ENCODE peak calls at places on chromosomes 16 and 17, in four cellular contexts. T is AG04450, P is psoas muscle, H is GM23338. Z is an unnamed sample.

GRCh38 chr17:78991017-78991783 is 11.5 kb upstream of the LGALS3BP start:
- DNase-seq in T (no peak), P (peak; percentile 5), H (no peak), Z (no peak)

GRCh38 chr17:42878123-42878880 is 22.3 kb upstream of the G6PC1 start:
- DNase-seq in T (no peak), P (no peak), H (peak; percentile 92), Z (no peak)

GRCh38 chr16:23924138-23924537 is 88.4 kb downstream of the PRKCB start:
- DNase-seq in T (no peak), P (no peak), H (no peak), Z (no peak)

GRCh38 chr17:65743313-65743665 is 181.8 kb upstream of the AXIN2 start:
- DNase-seq in T (no peak), P (no peak), H (no peak), Z (no peak)

GRCh38 chr17:8162997-8163977 is 539 bp upstream of the VAMP2 start:
- DNase-seq in T (no peak), P (peak; percentile 35), H (peak; percentile 89), Z (no peak)

GRCh38 chr17:78322858-78323455 is 36.9 kb downstream of the SOCS3 start:
- DNase-seq in T (no peak), P (peak; percentile 73), H (no peak), Z (no peak)

GRCh38 chr17:16820161-16820877 is 130.3 kb downstream of the CCDC144A start:
- DNase-seq in T (no peak), P (no peak), H (no peak), Z (no peak)

GRCh38 chr17:68437979-68438877 is 19.1 kb downstream of the WIPI1 start:
- DNase-seq in T (no peak), P (no peak), H (peak; percentile 35), Z (no peak)

GRCh38 chr17:57986841-57987581 is 1.0 kb downstream of the VEZF1 start:
- DNase-seq in T (peak; percentile 66), P (peak; percentile 35), H (peak; percentile 62), Z (no peak)

GRCh38 chr17:17696871-17697633 is 15.8 kb downstream of the RAI1 start:
- DNase-seq in T (no peak), P (no peak), H (no peak), Z (no peak)

GRCh38 chr17:33082529-33083148 is 91.0 kb downstream of the SPACA3 start:
- DNase-seq in T (no peak), P (no peak), H (no peak), Z (no peak)

GRCh38 chr16:20023190-20023589 is 50.5 kb downstream of the GPR139 start:
- DNase-seq in T (no peak), P (no peak), H (peak; percentile 70), Z (no peak)

GRCh38 chr16:79047337-79047736 is 553.2 kb downstream of the MAF start:
- DNase-seq in T (no peak), P (no peak), H (peak; percentile 50), Z (no peak)

GRCh38 chr17:29103341-29103740 is 60.4 kb downstream of the PIPOX start:
- DNase-seq in T (no peak), P (no peak), H (no peak), Z (no peak)

GRCh38 chr17:51461578-51462004 is 201.2 kb downstream of the UTP18 start:
- DNase-seq in T (peak; percentile 4), P (peak; percentile 53), H (peak; percentile 90), Z (no peak)

GRCh38 chr17:49887744-49888360 is 40.0 kb upstream of the TAC4 start:
- DNase-seq in T (no peak), P (no peak), H (no peak), Z (no peak)

GRCh38 chr17:39754958-39755549 is 17.3 kb downstream of the GRB7 start:
- DNase-seq in T (no peak), P (no peak), H (peak; percentile 62), Z (no peak)

GRCh38 chr16:82293671-82294070 is 123.6 kb upstream of the MPHOSPH6 start:
- DNase-seq in T (no peak), P (no peak), H (no peak), Z (no peak)

GRCh38 chr17:72192409-72193192 is 71.8 kb downstream of the SOX9 start:
- DNase-seq in T (peak; percentile 90), P (peak; percentile 27), H (no peak), Z (peak; percentile 23)

GRCh38 chr17:27533874-27534815 is 77.9 kb downstream of the KSR1 start:
- DNase-seq in T (peak; percentile 90), P (no peak), H (peak; percentile 68), Z (peak; percentile 84)

GRCh38 chr16:67562526-67562917 is at the start of gene CTCF:
- DNase-seq in T (no peak), P (peak; percentile 85), H (peak; percentile 87), Z (no peak)

GRCh38 chr17:18191967-18192366 is 8.3 kb downstream of the ALKBH5 start:
- DNase-seq in T (no peak), P (no peak), H (peak; percentile 55), Z (no peak)

GRCh38 chr17:72139213-72139612 is 18.4 kb downstream of the SOX9 start:
- DNase-seq in T (no peak), P (no peak), H (no peak), Z (no peak)

GRCh38 chr17:28904800-28905199 is 1.9 kb upstream of the DHRS13 start:
- DNase-seq in T (no peak), P (no peak), H (no peak), Z (no peak)

GRCh38 chr17:77111916-77112315 is 28.9 kb upstream of the SEC14L1 start:
- DNase-seq in T (no peak), P (no peak), H (no peak), Z (no peak)

GRCh38 chr17:18246880-18247612 is 11.5 kb downstream of the FLII start:
- DNase-seq in T (no peak), P (peak; percentile 57), H (peak; percentile 97), Z (no peak)

GRCh38 chr17:42284566-42284965 is 3.7 kb upstream of the STAT5A start:
- DNase-seq in T (no peak), P (no peak), H (no peak), Z (no peak)

GRCh38 chr16:9039208-9039607 is 52.2 kb upstream of the HAPSTR1 start:
- DNase-seq in T (no peak), P (no peak), H (peak; percentile 62), Z (no peak)

GRCh38 chr17:79053251-79053925 is 21.2 kb upstream of the ENGASE start:
- DNase-seq in T (no peak), P (no peak), H (no peak), Z (no peak)

GRCh38 chr17:17043668-17044226 is 1.5 kb downstream of the MPRIP start:
- DNase-seq in T (no peak), P (no peak), H (peak; percentile 32), Z (no peak)

GRCh38 chr16:67206129-67206837 is 7.4 kb downstream of the ELMO3 start:
- DNase-seq in T (no peak), P (no peak), H (no peak), Z (no peak)

GRCh38 chr16:21283521-21284289 is 5.6 kb upstream of the CRYM start:
- DNase-seq in T (no peak), P (peak; percentile 45), H (peak; percentile 89), Z (no peak)

GRCh38 chr17:7745748-7746470 is 28.4 kb downstream of the DNAH2 start:
- DNase-seq in T (peak; percentile 41), P (no peak), H (no peak), Z (peak; percentile 23)

GRCh38 chr17:17225901-17226300 is 11.1 kb downstream of the FLCN start:
- DNase-seq in T (no peak), P (no peak), H (no peak), Z (no peak)

GRCh38 chr16:1088295-1089170 is 7.5 kb downstream of the C1QTNF8 start:
- DNase-seq in T (no peak), P (no peak), H (no peak), Z (no peak)

GRCh38 chr16:75087040-75087979 is 29.3 kb downstream of the LDHD start:
- DNase-seq in T (peak; percentile 87), P (no peak), H (no peak), Z (no peak)
- H3K4me3 ChIP-seq in T (peak overlapping the region; percentile 46), P (peak overlapping the region; percentile 46), H (no peak overlapping the region), Z (no peak overlapping the region)

GRCh38 chr17:1003972-1004768 is 7.2 kb downstream of the TIMM22 start:
- DNase-seq in T (no peak), P (no peak), H (no peak), Z (no peak)
- H3K4me3 ChIP-seq in T (no peak overlapping the region), P (no peak overlapping the region), H (no peak overlapping the region), Z (no peak overlapping the region)

DNA sequence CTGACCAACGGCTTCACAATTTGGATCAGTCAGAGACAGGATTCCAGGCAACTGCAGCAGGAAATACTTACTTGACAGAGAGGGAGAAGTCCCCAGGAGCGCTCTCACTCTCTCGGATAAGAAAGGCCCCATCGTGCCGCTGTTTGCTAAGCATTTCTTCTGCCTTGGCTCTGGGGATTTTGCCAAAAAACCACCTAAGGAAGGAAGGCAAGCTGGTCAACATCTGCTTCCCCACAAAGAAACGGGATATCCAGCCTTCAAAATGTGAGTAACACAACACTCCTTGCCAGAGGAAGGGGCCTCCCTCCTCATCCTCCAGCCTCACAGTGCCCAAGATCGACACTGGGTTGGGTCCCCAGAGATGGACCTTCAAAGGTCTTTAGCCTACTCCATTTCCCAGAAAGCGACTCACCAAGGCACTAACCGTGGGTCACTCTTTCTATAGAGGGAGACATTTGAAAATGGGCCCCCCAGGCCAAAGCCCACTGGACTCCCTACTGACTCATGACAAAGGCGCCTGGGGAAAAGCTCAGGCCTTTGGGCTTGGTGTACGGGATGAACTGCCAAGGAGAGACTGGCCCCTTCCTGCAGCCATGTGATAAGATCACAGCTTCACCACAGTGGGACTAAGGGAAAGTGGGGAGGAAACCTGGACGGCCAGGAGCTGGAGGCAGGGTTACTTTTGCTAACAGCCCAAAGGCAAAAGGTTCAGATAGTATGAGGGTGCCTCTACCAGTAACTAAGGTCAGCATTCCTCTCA is 36.8 kb upstream of the SLC25A19 start:
- DNase-seq in T (no peak), P (no peak), H (no peak), Z (no peak)
- H3K4me3 ChIP-seq in T (no peak overlapping the region), P (no peak overlapping the region), H (no peak overlapping the region), Z (no peak overlapping the region)

DNA sequence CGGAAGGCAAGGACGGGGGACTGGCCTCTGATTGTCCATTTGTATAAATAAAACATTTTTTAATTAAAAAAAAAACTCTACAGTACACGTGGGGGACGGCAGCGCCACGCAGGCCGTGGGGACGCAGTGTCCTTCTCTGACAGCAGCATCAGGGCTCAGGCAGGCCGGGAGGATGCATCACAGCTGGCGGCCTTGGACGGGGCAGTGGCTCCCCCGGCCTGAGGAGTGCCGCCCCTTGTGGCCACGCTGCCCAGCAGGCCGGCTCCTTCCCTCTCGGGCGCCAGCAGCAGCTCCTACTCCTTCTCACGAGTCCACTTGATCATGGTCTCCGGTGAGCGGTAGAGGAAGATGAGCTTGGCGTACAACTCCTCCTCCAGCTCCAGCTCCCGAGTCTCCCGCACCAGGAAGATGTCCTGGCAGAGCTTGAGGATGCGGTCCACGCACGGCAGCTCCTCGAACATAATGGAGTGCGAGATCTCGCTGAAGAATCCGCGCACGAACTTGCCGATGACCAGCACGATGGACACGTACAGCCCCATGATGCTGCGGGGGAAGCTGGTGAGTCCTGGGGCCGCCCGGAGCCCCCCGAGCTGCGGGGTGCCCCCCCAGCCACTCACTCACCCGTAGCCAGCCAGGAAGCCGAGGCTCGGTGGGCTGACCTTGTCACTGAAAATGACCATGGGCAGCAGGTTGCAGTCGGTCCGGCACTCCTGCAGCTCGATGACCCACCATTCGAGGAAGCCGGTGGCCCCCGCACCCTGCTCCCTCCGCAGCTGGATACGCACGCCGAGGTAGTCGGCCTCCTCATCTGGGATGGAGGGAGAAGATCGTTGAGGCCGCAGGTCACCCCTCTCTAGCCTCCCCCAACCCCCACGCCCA is 9.2 kb downstream of the CTU2 start:
- DNase-seq in T (no peak), P (no peak), H (no peak), Z (no peak)
- H3K4me3 ChIP-seq in T (no peak overlapping the region), P (no peak overlapping the region), H (no peak overlapping the region), Z (no peak overlapping the region)

GRCh38 chr17:83084214-83084613 is 4.8 kb downstream of the METRNL start:
- DNase-seq in T (no peak), P (no peak), H (no peak), Z (no peak)
- H3K4me3 ChIP-seq in T (peak overlapping the region; percentile 47), P (no peak overlapping the region), H (no peak overlapping the region), Z (peak overlapping the region; percentile 30)

Z was measured in AG04449.